ENCODE peak calls at places on chromosomes 6 and 20, in eight cellular contexts. L is adipocyte, S is heart left ventricle, D is endothelial cell of umbilical vein, N is cardiac muscle cell, Y is body of pancreas, M is uterus, I is right lobe of liver. G is an unnamed sample.

GRCh38 chr20:15965165-15965564 is 608.1 kb downstream of the KIF16B start:
- DNase-seq in L (no peak), N (no peak), M (no peak), I (no peak), D (no peak), S (no peak), Y (no peak), G (no peak)

GRCh38 chr6:170485159-170485558 is 67.9 kb downstream of the PSMB1 start:
- DNase-seq in N (peak; percentile 35), D (no peak), I (no peak), L (peak; percentile 12), Y (no peak), M (no peak), S (no peak), G (no peak)

GRCh38 chr20:9482180-9482579 is 32.2 kb upstream of the LAMP5 start:
- DNase-seq in Y (no peak), S (no peak), N (no peak), M (no peak), L (no peak), D (no peak), I (no peak), G (no peak)

GRCh38 chr6:107554326-107554725 is 64.4 kb downstream of the SOBP start:
- DNase-seq in N (no peak), D (no peak), M (no peak), L (no peak), S (no peak), Y (no peak), I (no peak), G (no peak)

GRCh38 chr6:167847936-167848335 is 21.2 kb downstream of the AFDN start:
- DNase-seq in N (no peak), Y (no peak), M (no peak), S (no peak), I (no peak), L (no peak), D (no peak), G (no peak)

GRCh38 chr6:4567141-4567540 is 209.1 kb upstream of the CDYL start:
- DNase-seq in N (no peak), D (no peak), L (peak; percentile 44), Y (no peak), M (no peak), S (no peak), I (no peak), G (no peak)

GRCh38 chr6:77620290-77620882 is 32.5 kb upstream of the MEI4 start:
- DNase-seq in L (no peak), S (no peak), I (no peak), N (peak; percentile 28), Y (peak; percentile 44), M (no peak), D (peak; percentile 38), G (no peak)

GRCh38 chr20:24909086-24909780 is 39.8 kb upstream of the CST7 start:
- DNase-seq in S (no peak), Y (no peak), D (no peak), L (no peak), M (no peak), I (no peak), N (no peak), G (no peak)

GRCh38 chr20:34190679-34191090 is 50.5 kb upstream of the ASIP start:
- DNase-seq in M (peak; percentile 68), N (peak; percentile 87), S (peak; percentile 74), Y (peak; percentile 78), D (peak; percentile 82), L (peak; percentile 92), I (peak; percentile 73), G (peak; percentile 54)

GRCh38 chr6:158381214-158381613 is 68.9 kb downstream of the TULP4 start:
- DNase-seq in M (no peak), D (no peak), S (no peak), I (no peak), Y (no peak), N (no peak), L (no peak), G (no peak)

GRCh38 chr6:4220619-4221018 is 85.2 kb upstream of the ECI2 start:
- DNase-seq in L (peak; percentile 79), I (no peak), N (no peak), M (no peak), D (no peak), Y (no peak), S (no peak), G (no peak)

GRCh38 chr20:49280463-49281058 is 2.7 kb upstream of the ZNFX1 start:
- DNase-seq in I (no peak), Y (no peak), D (no peak), L (no peak), N (no peak), M (no peak), S (no peak), G (no peak)

GRCh38 chr20:49279677-49280462 is 2.0 kb upstream of the ZNFX1 start:
- DNase-seq in S (no peak), Y (no peak), L (no peak), N (no peak), I (no peak), M (no peak), D (no peak), G (no peak)

GRCh38 chr20:49278036-49278816 is at the start of gene ZNFX1:
- DNase-seq in I (peak; percentile 100), D (peak; percentile 98), S (peak; percentile 99), N (peak; percentile 99), M (peak; percentile 99), L (peak; percentile 100), Y (peak; percentile 100), G (peak; percentile 99)

GRCh38 chr20:49277786-49278035 is 146 bp downstream of the ZNFX1 start:
- DNase-seq in M (no peak), D (no peak), L (no peak), I (no peak), N (no peak), S (no peak), Y (no peak), G (no peak)

DNA sequence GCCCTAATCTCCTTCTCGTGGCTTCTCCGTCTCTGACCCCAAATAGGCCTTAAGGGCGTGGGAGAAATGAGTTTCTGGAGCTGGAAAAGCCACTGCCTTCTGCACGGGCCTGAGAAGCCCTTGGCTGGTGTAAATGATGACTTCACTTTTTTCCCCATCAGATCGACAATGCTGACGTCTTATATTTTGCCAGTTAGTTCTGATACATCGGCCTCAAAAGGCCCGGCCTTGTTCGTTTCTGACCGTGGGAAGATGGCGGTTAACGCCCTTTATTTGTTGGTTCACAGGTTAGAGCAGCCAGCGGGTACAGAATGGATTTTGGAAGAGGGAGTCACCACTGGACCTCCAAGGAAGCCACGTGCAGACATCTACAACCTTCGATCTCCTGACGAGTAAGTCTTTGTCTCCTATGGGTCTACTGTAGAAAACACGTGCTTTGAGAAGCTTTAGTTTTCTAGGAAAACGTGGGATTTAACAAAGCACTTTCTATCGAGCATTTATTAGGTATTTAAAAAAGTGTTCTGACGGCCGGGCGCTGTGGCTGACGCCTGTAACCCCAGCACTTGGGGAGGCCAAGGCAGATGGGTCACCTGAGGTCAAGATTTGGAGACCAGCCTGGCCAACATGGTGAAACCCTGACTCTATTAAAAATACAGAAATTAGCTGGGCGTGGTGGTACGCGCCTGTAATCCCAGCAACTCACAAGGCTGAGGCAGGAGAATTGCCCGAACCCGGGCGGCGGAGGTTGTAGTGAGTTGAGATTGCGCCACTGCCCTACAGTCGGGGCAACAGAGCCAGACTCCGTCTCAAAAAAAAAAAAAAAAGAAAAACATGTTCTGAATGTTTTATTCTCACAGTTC is 1.2 kb upstream of the ZNFX1 start:
- DNase-seq in D (no peak), S (no peak), L (peak; percentile 65), M (peak; percentile 26), Y (peak; percentile 10), N (no peak), I (peak; percentile 52), G (peak; percentile 34)
- H3K4me1 ChIP-seq in D (peaks cover 51% of the 10 kb centered on the region), S (peaks cover 55% of the 10 kb centered on the region), L (peaks cover 65% of the 10 kb centered on the region), M (no peaks in the 10 kb centered on the region), Y (peaks cover 61% of the 10 kb centered on the region), N (peaks cover 21% of the 10 kb centered on the region), I (peaks cover 40% of the 10 kb centered on the region), G (peaks cover 44% of the 10 kb centered on the region)

DNA sequence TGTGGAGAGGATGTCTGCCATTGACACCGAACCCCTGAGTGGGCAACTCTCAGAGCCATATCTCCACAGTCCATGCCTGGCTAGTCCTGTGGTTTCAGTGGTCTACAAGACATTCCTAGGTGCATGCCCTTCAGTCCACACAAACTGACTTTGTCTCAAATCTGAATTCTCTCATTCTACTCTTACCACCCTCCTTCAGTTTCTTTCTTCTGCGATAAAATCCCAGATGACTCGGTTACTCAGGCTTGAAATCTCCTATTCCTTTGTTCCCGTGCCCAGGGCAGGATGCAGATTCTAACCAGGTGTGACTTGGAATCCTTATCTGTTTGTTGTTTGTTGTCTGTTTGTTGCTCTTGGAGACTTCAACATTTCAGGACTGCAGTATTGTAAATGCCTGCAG is 9.3 kb downstream of the CDS2 start:
- DNase-seq in D (no peak), M (no peak), L (no peak), I (no peak), Y (no peak), S (no peak), N (no peak), G (no peak)
- H3K4me1 ChIP-seq in D (no peaks in the 10 kb centered on the region), M (peaks cover 6% of the 10 kb centered on the region), L (peaks cover 18% of the 10 kb centered on the region), I (peaks cover 35% of the 10 kb centered on the region), Y (peaks cover 11% of the 10 kb centered on the region), S (peaks cover 69% of the 10 kb centered on the region), N (no peaks in the 10 kb centered on the region), G (peaks cover 14% of the 10 kb centered on the region)

DNA sequence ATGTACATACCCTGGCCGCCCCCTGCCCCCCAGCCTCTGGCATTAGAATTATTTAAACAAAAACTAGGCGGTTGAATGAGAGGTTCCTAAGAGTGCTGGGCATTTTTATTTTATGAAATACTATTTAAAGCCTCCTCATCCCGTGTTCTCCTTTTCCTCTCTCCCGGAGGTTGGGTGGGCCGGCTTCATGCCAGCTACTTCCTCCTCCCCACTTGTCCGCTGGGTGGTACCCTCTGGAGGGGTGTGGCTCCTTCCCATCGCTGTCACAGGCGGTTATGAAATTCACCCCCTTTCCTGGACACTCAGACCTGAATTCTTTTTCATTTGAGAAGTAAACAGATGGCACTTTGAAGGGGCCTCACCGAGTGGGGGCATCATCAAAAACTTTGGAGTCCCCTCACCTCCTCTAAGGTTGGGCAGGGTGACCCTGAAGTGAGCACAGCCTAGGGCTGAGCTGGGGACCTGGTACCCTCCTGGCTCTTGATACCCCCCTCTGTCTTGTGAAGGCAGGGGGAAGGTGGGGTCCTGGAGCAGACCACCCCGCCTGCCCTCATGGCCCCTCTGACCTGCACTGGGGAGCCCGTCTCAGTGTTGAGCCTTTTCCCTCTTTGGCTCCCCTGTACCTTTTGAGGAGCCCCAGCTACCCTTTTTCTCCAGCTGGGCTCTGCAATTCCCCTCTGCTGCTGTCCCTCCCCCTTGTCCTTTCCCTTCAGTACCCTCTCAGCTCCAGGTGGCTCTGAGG is 7.6 kb downstream of the CDKN1A start:
- DNase-seq in L (no peak), I (peak; percentile 60), S (no peak), N (no peak), D (no peak), Y (no peak), M (no peak), G (no peak)
- H3K4me1 ChIP-seq in L (peaks cover 23% of the 10 kb centered on the region), I (peaks cover 27% of the 10 kb centered on the region), S (peaks cover 24% of the 10 kb centered on the region), N (no peaks in the 10 kb centered on the region), D (peaks cover 14% of the 10 kb centered on the region), Y (peaks cover 36% of the 10 kb centered on the region), M (no peaks in the 10 kb centered on the region), G (peaks cover 9% of the 10 kb centered on the region)

DNA sequence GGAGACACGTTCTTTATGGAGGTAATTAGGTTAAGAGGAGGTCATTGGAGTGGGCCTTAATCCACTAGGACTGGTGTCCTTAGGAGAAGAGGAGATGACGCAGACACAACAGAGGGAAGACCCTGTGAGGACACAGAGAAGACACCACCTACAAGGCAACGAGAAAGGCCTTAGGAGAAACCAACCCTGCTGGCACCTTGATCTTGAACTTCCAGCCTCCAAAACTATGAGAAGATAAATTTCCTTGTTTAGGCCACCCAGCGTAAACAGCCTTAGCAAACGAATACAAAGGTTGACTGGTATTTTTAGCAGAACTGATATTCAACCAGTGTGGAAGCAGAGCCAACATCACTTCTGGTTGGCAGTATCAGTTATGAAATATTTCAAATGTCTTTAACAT is 75.2 kb downstream of the GFOD1 start:
- DNase-seq in N (no peak), I (no peak), S (no peak), M (no peak), L (no peak), Y (no peak), D (no peak), G (no peak)
- H3K4me1 ChIP-seq in N (peaks cover 17% of the 10 kb centered on the region), I (peaks cover 78% of the 10 kb centered on the region), S (peaks cover 91% of the 10 kb centered on the region), M (no peaks in the 10 kb centered on the region), L (peaks cover 23% of the 10 kb centered on the region), Y (peaks cover 26% of the 10 kb centered on the region), D (no peaks in the 10 kb centered on the region), G (peaks cover 45% of the 10 kb centered on the region)

G was measured in lung.